ENCODE peak calls at places on chromosomes 5 and 9, in five cellular contexts. L is A549, O is stomach, A is endodermal cell, N is lung. Q is an unnamed sample. For H3K4me1, the result is how much of the 10 kb centered on the place peaks cover.

GRCh38 chr5:179607449-179607931 is 16.0 kb downstream of the HNRNPH1 start:
- DNase-seq in O (no peak), A (peak), L (no peak), N (no peak), Q (no peak)

GRCh38 chr5:19314840-19315239 is 673.2 kb downstream of the CDH18 start:
- DNase-seq in L (peak), N (no peak), O (no peak), A (peak), Q (no peak)

GRCh38 chr9:132670816-132671371 is 630 bp downstream of the GTF3C4 start:
- DNase-seq in L (peak), N (no peak), A (peak), O (no peak), Q (peak)

GRCh38 chr5:172765766-172766286 is 5.2 kb downstream of the DUSP1 start:
- DNase-seq in L (no peak), A (no peak), N (no peak), O (no peak), Q (no peak)

GRCh38 chr5:76714771-76715483 is 999 bp upstream of the F2R start:
- DNase-seq in N (no peak), L (peak), A (peak), O (no peak), Q (no peak)

GRCh38 chr9:17472126-17472525 is 106.7 kb upstream of the SH3GL2 start:
- DNase-seq in N (no peak), O (no peak), A (no peak), L (no peak), Q (no peak)

GRCh38 chr9:136258786-136259516 is 13.3 kb upstream of the QSOX2 start:
- DNase-seq in O (no peak), A (no peak), N (no peak), L (no peak), Q (no peak)

GRCh38 chr9:7185612-7186011 is 427.8 kb downstream of the KDM4C start:
- DNase-seq in L (peak), A (peak), N (no peak), O (no peak), Q (no peak)

GRCh38 chr5:55715519-55716078 is 3.5 kb upstream of the SLC38A9 start:
- DNase-seq in A (no peak), N (no peak), L (no peak), O (no peak), Q (no peak)

GRCh38 chr5:87300744-87301143 is 33.1 kb downstream of the RASA1 start:
- DNase-seq in N (no peak), L (peak), A (no peak), O (no peak), Q (peak)

GRCh38 chr9:84750152-84750865 is 80.8 kb downstream of the NTRK2 start:
- DNase-seq in A (no peak), L (no peak), O (no peak), N (no peak), Q (no peak)

GRCh38 chr5:39080597-39081204 is 6.5 kb upstream of the RICTOR start:
- DNase-seq in A (peak), N (peak), O (peak), L (peak), Q (no peak)

GRCh38 chr9:35695801-35696420 is 6.2 kb upstream of the TPM2 start:
- DNase-seq in N (no peak), L (no peak), A (no peak), O (peak), Q (no peak)

GRCh38 chr5:17157916-17158529 is 59.4 kb upstream of the BASP1 start:
- DNase-seq in A (no peak), N (no peak), O (no peak), L (no peak), Q (no peak)

GRCh38 chr9:97980918-97981827 is 2.0 kb upstream of the ANP32B start:
- DNase-seq in A (no peak), O (no peak), L (no peak), N (no peak), Q (no peak)

GRCh38 chr9:132878695-132879064 is at the start of gene SPACA9:
- DNase-seq in O (peak), L (peak), N (peak), A (peak), Q (peak)

GRCh38 chr5:176697267-176697928 is 50.1 kb downstream of the TSPAN17 start:
- DNase-seq in L (no peak), O (no peak), A (peak), N (no peak), Q (no peak)

GRCh38 chr5:176704355-176704754 is 57.1 kb downstream of the TSPAN17 start:
- DNase-seq in N (no peak), O (no peak), A (no peak), L (no peak), Q (no peak)

GRCh38 chr5:176697929-176698520 is 50.7 kb downstream of the TSPAN17 start:
- DNase-seq in N (no peak), A (peak), O (no peak), L (no peak), Q (no peak)

GRCh38 chr5:176702952-176703641 is 55.8 kb downstream of the TSPAN17 start:
- DNase-seq in O (no peak), A (no peak), N (no peak), L (no peak), Q (no peak)

GRCh38 chr5:176700239-176700847 is 53.1 kb downstream of the TSPAN17 start:
- DNase-seq in L (peak), O (no peak), N (no peak), A (peak), Q (no peak)
- TF ChIP-seq CTCF in L (peak), O (no peak), N (no peak), A (peak), Q (no peak)

GRCh38 chr5:14405706-14406553 is 175.7 kb upstream of the OTULINL start:
- DNase-seq in O (no peak), N (no peak), L (no peak), A (no peak), Q (no peak)
- H3K4me1 ChIP-seq in O (under half), N (under half), L (under half), A (under half), Q (under half)

GRCh38 chr9:91422832-91423711 is 560 bp downstream of the NFIL3 start:
- DNase-seq in N (peak), L (peak), A (peak), O (peak), Q (peak)
- TF ChIP-seq CTCF in N (no peak), L (peak), A (peak), O (peak), Q (no peak)

DNA sequence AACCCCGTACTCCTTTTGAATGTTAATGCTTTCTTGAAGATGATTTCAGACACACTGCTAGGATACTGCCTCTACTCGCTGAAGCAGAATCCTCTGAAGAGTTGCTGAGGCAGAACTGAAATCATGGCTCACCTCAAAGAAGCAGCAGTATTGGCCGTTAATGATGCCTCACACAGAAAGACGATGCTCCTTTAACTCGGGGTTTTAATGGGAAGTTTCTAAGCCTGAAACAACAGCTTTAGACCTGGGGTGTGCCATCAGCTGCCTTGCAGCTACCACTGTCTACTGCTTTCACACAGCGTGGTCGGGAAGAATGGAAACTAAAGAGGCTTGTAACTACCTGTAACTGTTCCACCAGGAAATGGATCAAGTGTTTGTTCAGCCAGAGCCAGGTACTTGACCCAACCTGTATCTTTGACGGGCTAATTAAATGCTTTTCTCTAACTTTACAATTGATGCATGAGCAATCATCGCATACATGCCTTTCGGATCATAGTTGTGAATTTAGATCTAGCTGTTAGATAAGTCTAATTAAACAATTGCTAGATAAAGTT is at the start of gene CTXN3:
- DNase-seq in L (no peak), O (no peak), N (peak), A (no peak), Q (no peak)
- H3K4me1 ChIP-seq in L (under half), O (under half), N (under half), A (under half), Q (under half)

GRCh38 chr5:170545313-170545712 is 41.5 kb downstream of the KCNIP1 start:
- DNase-seq in L (no peak), O (no peak), N (no peak), A (no peak), Q (no peak)
- TF ChIP-seq CTCF in L (no peak), O (no peak), N (no peak), A (no peak), Q (no peak)

DNA sequence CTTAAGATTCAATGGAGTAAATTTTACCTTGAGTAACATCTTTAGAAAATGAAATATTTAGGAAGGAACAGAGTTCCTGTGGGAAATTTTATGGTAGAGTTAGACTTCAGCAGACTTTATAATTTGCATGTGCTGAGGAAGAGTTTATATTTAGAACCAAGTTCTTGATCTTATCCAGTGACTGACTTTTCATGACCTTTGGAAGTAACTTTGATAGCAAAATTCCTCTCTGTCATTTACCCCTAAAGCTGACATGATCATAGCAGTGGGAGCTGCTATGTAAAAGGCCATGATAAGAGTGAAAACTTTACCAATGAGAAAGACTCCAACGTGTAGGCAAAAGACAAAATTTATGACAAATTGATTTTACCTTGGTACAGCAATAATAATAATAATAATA is 1071.8 kb upstream of the DMAC1 start:
- DNase-seq in O (no peak), N (no peak), A (no peak), L (no peak), Q (no peak)
- H3K4me1 ChIP-seq in O (under half), N (under half), A (under half), L (under half), Q (under half)

GRCh38 chr9:134593756-134594375 is 47.7 kb upstream of the COL5A1 start:
- DNase-seq in N (no peak), A (no peak), O (no peak), L (no peak), Q (no peak)

GRCh38 chr9:134592819-134593200 is 48.8 kb upstream of the COL5A1 start:
- DNase-seq in N (peak), O (no peak), L (no peak), A (no peak), Q (no peak)

GRCh38 chr9:134593286-134593685 is 48.3 kb upstream of the COL5A1 start:
- DNase-seq in N (no peak), L (no peak), A (peak), O (no peak), Q (no peak)

GRCh38 chr9:134595014-134595413 is 46.6 kb upstream of the COL5A1 start:
- DNase-seq in O (no peak), A (no peak), L (no peak), N (peak), Q (no peak)

GRCh38 chr9:134594376-134594941 is 47.1 kb upstream of the COL5A1 start:
- DNase-seq in O (no peak), L (no peak), N (peak), A (peak), Q (no peak)
- TF ChIP-seq CTCF in O (no peak), L (no peak), N (no peak), A (no peak), Q (no peak)

GRCh38 chr5:175687231-175687701 is 29.4 kb downstream of the HRH2 start:
- DNase-seq in O (peak), L (no peak), N (no peak), A (no peak), Q (peak)

GRCh38 chr5:175684931-175685330 is 27.1 kb downstream of the HRH2 start:
- DNase-seq in A (no peak), O (no peak), N (no peak), L (no peak), Q (no peak)

GRCh38 chr5:175685701-175686350 is 28.0 kb downstream of the HRH2 start:
- DNase-seq in A (no peak), L (no peak), N (no peak), O (no peak), Q (no peak)

GRCh38 chr5:175686826-175687225 is 29.0 kb downstream of the HRH2 start:
- DNase-seq in A (no peak), O (no peak), N (no peak), L (no peak), Q (no peak)

DNA sequence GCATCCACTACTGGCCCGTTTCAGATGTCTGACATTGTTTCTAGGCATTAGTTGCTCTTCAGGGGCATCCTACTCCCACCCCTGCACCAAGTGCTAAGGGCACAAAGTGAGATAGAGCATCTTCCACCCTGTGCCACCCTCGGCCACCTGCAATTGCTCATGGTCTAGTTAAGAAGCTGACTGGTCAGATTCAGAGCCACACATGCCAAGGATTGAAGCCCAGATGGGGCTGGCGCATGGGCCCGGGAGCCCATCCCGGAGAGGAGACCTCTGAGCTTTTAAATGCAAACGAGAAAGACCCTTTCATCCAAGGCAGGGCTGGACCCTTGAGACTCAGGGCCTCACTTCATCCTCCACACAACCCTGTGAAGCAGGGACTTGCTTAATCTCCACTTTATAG is 28.5 kb downstream of the HRH2 start:
- DNase-seq in L (no peak), O (no peak), A (no peak), N (no peak), Q (no peak)
- H3K4me1 ChIP-seq in L (under half), O (under half), A (under half), N (under half), Q (under half)

Q was measured in thoracic aorta.